ENCODE peak calls at places on chromosomes 5 and 9, in six cellular contexts. One of them, this sample, is unnamed.

GRCh38 chr5:169637856-169638190 is 748 bp downstream of the DOCK2 start:
- DNase-seq in A172: no peak
- DNase-seq in EL: no peak
- DNase-seq in dermis microvascular lymphatic vessel endothelial cell: no peak
- DNase-seq in Caki2: no peak
- DNase-seq in kidney tubule cell: no peak
- DNase-seq in this sample: no peak

GRCh38 chr9:13707635-13708410 is 428.3 kb upstream of the MPDZ start:
- DNase-seq in A172: no peak
- DNase-seq in EL: peak
- DNase-seq in dermis microvascular lymphatic vessel endothelial cell: peak
- DNase-seq in Caki2: no peak
- DNase-seq in kidney tubule cell: peak
- DNase-seq in this sample: no peak

GRCh38 chr9:110340306-110340705 is 2.6 kb upstream of the TXNDC8 start:
- DNase-seq in A172: peak
- DNase-seq in EL: peak
- DNase-seq in dermis microvascular lymphatic vessel endothelial cell: peak
- DNase-seq in Caki2: peak
- DNase-seq in kidney tubule cell: no peak
- DNase-seq in this sample: no peak

GRCh38 chr5:77896338-77896737 is 120.2 kb upstream of the TBCA start:
- DNase-seq in A172: no peak
- DNase-seq in EL: no peak
- DNase-seq in dermis microvascular lymphatic vessel endothelial cell: no peak
- DNase-seq in Caki2: no peak
- DNase-seq in kidney tubule cell: no peak
- DNase-seq in this sample: no peak

GRCh38 chr5:151678146-151678545 is 8.6 kb downstream of the SPARC start:
- DNase-seq in A172: peak
- DNase-seq in EL: peak
- DNase-seq in dermis microvascular lymphatic vessel endothelial cell: peak
- DNase-seq in Caki2: no peak
- DNase-seq in kidney tubule cell: no peak
- DNase-seq in this sample: no peak

GRCh38 chr5:172593721-172594120 is 47.3 kb upstream of the NEURL1B start:
- DNase-seq in A172: no peak
- DNase-seq in EL: no peak
- DNase-seq in dermis microvascular lymphatic vessel endothelial cell: no peak
- DNase-seq in Caki2: no peak
- DNase-seq in kidney tubule cell: no peak
- DNase-seq in this sample: no peak

GRCh38 chr9:125758986-125759811 is 12.0 kb downstream of the PBX3 start:
- DNase-seq in A172: no peak
- DNase-seq in EL: peak
- DNase-seq in dermis microvascular lymphatic vessel endothelial cell: no peak
- DNase-seq in Caki2: no peak
- DNase-seq in kidney tubule cell: no peak
- DNase-seq in this sample: no peak

GRCh38 chr5:168859471-168859870 is 280.3 kb upstream of the PANK3 start:
- DNase-seq in A172: no peak
- DNase-seq in EL: no peak
- DNase-seq in dermis microvascular lymphatic vessel endothelial cell: no peak
- DNase-seq in Caki2: no peak
- DNase-seq in kidney tubule cell: no peak
- DNase-seq in this sample: no peak

GRCh38 chr9:97808972-97809371 is 44.1 kb upstream of the FOXE1 start:
- DNase-seq in A172: no peak
- DNase-seq in EL: peak
- DNase-seq in dermis microvascular lymphatic vessel endothelial cell: peak
- DNase-seq in Caki2: peak
- DNase-seq in kidney tubule cell: peak
- DNase-seq in this sample: no peak

GRCh38 chr5:52870448-52870847 is 82.7 kb downstream of the ITGA1 start:
- DNase-seq in A172: no peak
- DNase-seq in EL: no peak
- DNase-seq in dermis microvascular lymphatic vessel endothelial cell: peak
- DNase-seq in Caki2: peak
- DNase-seq in kidney tubule cell: peak
- DNase-seq in this sample: no peak

GRCh38 chr9:91035825-91036208 is 234.2 kb downstream of the SYK start:
- DNase-seq in A172: no peak
- DNase-seq in EL: no peak
- DNase-seq in dermis microvascular lymphatic vessel endothelial cell: no peak
- DNase-seq in Caki2: no peak
- DNase-seq in kidney tubule cell: no peak
- DNase-seq in this sample: no peak

GRCh38 chr5:40717281-40717680 is 37.6 kb downstream of the PTGER4 start:
- DNase-seq in A172: no peak
- DNase-seq in EL: peak
- DNase-seq in dermis microvascular lymphatic vessel endothelial cell: no peak
- DNase-seq in Caki2: no peak
- DNase-seq in kidney tubule cell: peak
- DNase-seq in this sample: no peak

GRCh38 chr5:102863764-102864560 is 108.9 kb downstream of the PAM start:
- DNase-seq in A172: no peak
- DNase-seq in EL: no peak
- DNase-seq in dermis microvascular lymphatic vessel endothelial cell: peak
- DNase-seq in Caki2: no peak
- DNase-seq in kidney tubule cell: no peak
- DNase-seq in this sample: peak

This sample was measured in LoVo.